ENCODE peak calls at places on chromosomes 13 and 19, in five cellular contexts. One of them, this sample, is unnamed.

GRCh38 chr19:54440641-54441040 is 8.4 kb upstream of the LENG8 start:
- DNase-seq in AG04450: no peak
- DNase-seq in SK-N-SH: no peak
- DNase-seq in PC-3: no peak
- DNase-seq in lower lobe of right lung: no peak
- DNase-seq in this sample: no peak

GRCh38 chr19:17944301-17944700 is 11.5 kb downstream of the CCDC124 start:
- DNase-seq in SK-N-SH: no peak
- DNase-seq in lower lobe of right lung: no peak
- DNase-seq in AG04450: peak
- DNase-seq in PC-3: peak
- DNase-seq in this sample: no peak

GRCh38 chr19:42370068-42370520 is 20.0 kb downstream of the CNFN start:
- DNase-seq in lower lobe of right lung: no peak
- DNase-seq in PC-3: no peak
- DNase-seq in SK-N-SH: no peak
- DNase-seq in AG04450: no peak
- DNase-seq in this sample: no peak

GRCh38 chr13:23923031-23923430 is 25.7 kb upstream of the C1QTNF9B start:
- DNase-seq in PC-3: no peak
- DNase-seq in AG04450: no peak
- DNase-seq in lower lobe of right lung: no peak
- DNase-seq in SK-N-SH: no peak
- DNase-seq in this sample: no peak

GRCh38 chr13:47135800-47136658 is 239.2 kb upstream of the HTR2A start:
- DNase-seq in AG04450: no peak
- DNase-seq in PC-3: no peak
- DNase-seq in SK-N-SH: no peak
- DNase-seq in lower lobe of right lung: no peak
- DNase-seq in this sample: no peak

GRCh38 chr19:11381535-11382369 is 2.4 kb downstream of the EPOR start:
- DNase-seq in lower lobe of right lung: peak
- DNase-seq in PC-3: peak
- DNase-seq in SK-N-SH: peak
- DNase-seq in AG04450: no peak
- DNase-seq in this sample: no peak

GRCh38 chr13:44869167-44869566 is 120.1 kb downstream of the NUFIP1 start:
- DNase-seq in lower lobe of right lung: no peak
- DNase-seq in SK-N-SH: no peak
- DNase-seq in AG04450: no peak
- DNase-seq in PC-3: no peak
- DNase-seq in this sample: no peak

GRCh38 chr19:17796013-17796837 is 1.3 kb downstream of the B3GNT3 start:
- DNase-seq in PC-3: peak
- DNase-seq in AG04450: no peak
- DNase-seq in lower lobe of right lung: no peak
- DNase-seq in SK-N-SH: no peak
- DNase-seq in this sample: no peak

GRCh38 chr13:113207890-113208423 is 512 bp downstream of the PCID2 start:
- DNase-seq in lower lobe of right lung: peak
- DNase-seq in PC-3: peak
- DNase-seq in AG04450: no peak
- DNase-seq in SK-N-SH: no peak
- DNase-seq in this sample: no peak

GRCh38 chr13:92362717-92363116 is 863.9 kb upstream of the GPC6 start:
- DNase-seq in lower lobe of right lung: no peak
- DNase-seq in AG04450: no peak
- DNase-seq in SK-N-SH: no peak
- DNase-seq in PC-3: no peak
- DNase-seq in this sample: no peak

GRCh38 chr13:42073683-42074082 is 25.2 kb downstream of the DGKH start:
- DNase-seq in AG04450: no peak
- DNase-seq in PC-3: no peak
- DNase-seq in SK-N-SH: no peak
- DNase-seq in lower lobe of right lung: no peak
- DNase-seq in this sample: no peak

GRCh38 chr19:927044-927706 is 1.3 kb downstream of the ARID3A start:
- DNase-seq in AG04450: no peak
- DNase-seq in lower lobe of right lung: peak
- DNase-seq in PC-3: no peak
- DNase-seq in SK-N-SH: peak
- DNase-seq in this sample: no peak
- H3K27ac ChIP-seq in AG04450: no peak
- H3K27ac ChIP-seq in lower lobe of right lung: peak
- H3K27ac ChIP-seq in PC-3: no peak
- H3K27ac ChIP-seq in SK-N-SH: no peak
- H3K27ac ChIP-seq in this sample: peak

DNA sequence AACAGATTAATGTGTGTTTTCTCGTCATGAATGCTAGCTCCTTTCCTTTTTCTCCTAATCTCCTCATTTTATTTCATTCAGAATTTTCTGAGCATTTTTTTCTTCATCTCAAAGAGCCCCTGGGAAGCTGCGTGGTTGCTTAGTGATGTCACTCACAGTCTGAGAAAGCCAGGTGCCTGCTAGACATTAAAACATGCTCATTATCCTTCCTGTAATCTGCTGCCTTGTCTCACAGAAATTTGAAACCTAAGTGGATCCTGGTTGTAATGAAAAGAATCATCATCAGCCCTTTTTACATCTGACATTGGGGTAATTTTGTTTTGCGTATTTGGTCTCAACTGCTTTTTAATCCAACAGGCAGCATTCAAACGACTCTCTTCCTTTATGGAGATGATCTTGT is 108.2 kb upstream of the RNF113B start:
- DNase-seq in PC-3: no peak
- DNase-seq in SK-N-SH: peak
- DNase-seq in AG04450: no peak
- DNase-seq in lower lobe of right lung: no peak
- DNase-seq in this sample: no peak
- H3K27ac ChIP-seq in PC-3: no peak
- H3K27ac ChIP-seq in SK-N-SH: no peak
- H3K27ac ChIP-seq in AG04450: no peak
- H3K27ac ChIP-seq in lower lobe of right lung: no peak
- H3K27ac ChIP-seq in this sample: no peak

GRCh38 chr13:73465629-73465974 is 406.8 kb downstream of the KLF5 start:
- DNase-seq in AG04450: no peak
- DNase-seq in lower lobe of right lung: no peak
- DNase-seq in SK-N-SH: no peak
- DNase-seq in PC-3: peak
- DNase-seq in this sample: no peak
- H3K27ac ChIP-seq in AG04450: no peak
- H3K27ac ChIP-seq in lower lobe of right lung: no peak
- H3K27ac ChIP-seq in SK-N-SH: no peak
- H3K27ac ChIP-seq in PC-3: peak
- H3K27ac ChIP-seq in this sample: no peak

DNA sequence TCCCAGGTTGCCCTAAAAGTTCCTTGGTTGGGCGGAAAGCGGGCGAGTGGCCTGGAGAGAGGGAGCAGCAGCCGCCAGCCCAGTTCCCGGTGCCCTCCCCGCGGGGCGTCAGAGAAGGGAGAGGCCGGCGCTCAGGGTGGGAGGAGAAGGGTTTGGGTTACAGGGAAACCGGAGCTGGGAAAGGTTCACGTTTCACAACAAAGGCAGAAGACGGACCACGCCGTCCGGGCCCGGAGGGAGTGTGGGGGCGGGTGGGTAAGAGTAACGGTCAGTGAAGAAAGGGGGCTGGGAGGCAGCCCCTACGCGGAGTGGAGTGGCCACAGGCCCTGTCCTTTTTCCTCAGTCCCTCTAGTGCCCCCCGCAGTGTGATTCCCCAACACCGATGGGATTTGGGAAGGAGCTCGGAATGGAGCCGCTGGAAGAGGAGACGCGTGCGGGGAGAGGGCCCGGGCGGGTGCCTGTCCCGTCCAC is 1.6 kb downstream of the SIX5 start:
- DNase-seq in PC-3: peak
- DNase-seq in lower lobe of right lung: peak
- DNase-seq in SK-N-SH: no peak
- DNase-seq in AG04450: peak
- DNase-seq in this sample: no peak
- H3K27ac ChIP-seq in PC-3: peak
- H3K27ac ChIP-seq in lower lobe of right lung: peak
- H3K27ac ChIP-seq in SK-N-SH: peak
- H3K27ac ChIP-seq in AG04450: peak
- H3K27ac ChIP-seq in this sample: peak

DNA sequence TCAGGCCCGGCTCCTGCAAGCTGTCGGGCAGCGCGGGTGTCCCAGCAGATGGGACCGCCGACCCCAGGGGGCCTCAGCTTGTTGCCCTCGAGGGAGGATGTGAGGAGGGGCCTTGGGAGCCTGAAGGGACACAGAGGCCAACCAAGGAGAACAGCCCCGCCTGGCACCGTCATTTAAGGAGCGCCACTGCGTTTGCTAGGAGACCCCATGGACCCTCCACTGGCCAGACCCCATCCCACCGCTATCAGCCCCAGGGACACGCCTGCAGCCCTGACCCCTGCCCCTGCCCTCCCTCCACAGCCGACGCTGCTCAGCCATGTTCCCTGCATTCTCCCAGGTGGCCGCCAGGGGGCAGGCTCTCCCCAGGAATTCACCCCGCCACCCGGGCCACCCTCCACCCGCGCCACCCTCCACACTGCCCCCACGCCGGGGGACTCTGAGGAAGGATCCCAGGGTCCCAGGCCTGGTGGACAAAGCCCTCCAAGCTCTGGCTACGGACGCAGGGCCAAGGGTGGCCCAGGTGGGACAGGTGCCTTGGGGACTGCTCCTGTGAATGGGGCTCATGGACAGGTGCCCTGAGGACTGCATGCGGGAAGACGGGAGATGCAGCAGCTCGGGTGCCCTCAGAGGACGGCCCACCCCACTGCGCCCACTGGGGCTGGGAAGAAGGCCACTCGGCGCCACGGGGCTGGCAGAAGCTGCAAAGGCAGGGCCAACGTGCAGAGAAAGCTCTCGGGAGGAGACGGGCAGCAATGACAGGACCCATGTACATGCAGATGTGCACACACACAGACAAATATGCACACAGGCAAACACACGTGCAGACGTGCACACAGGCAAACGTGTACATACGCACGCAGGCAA is 34.4 kb downstream of the PIP5K1C start:
- DNase-seq in lower lobe of right lung: peak
- DNase-seq in AG04450: no peak
- DNase-seq in PC-3: peak
- DNase-seq in SK-N-SH: peak
- DNase-seq in this sample: peak
- H3K27ac ChIP-seq in lower lobe of right lung: no peak
- H3K27ac ChIP-seq in AG04450: no peak
- H3K27ac ChIP-seq in PC-3: no peak
- H3K27ac ChIP-seq in SK-N-SH: no peak
- H3K27ac ChIP-seq in this sample: peak

GRCh38 chr13:79811170-79811569 is 330.2 kb downstream of the NDFIP2 start:
- DNase-seq in SK-N-SH: no peak
- DNase-seq in PC-3: no peak
- DNase-seq in AG04450: no peak
- DNase-seq in lower lobe of right lung: no peak
- DNase-seq in this sample: no peak

GRCh38 chr13:79808475-79808874 is 327.5 kb downstream of the NDFIP2 start:
- DNase-seq in SK-N-SH: no peak
- DNase-seq in lower lobe of right lung: no peak
- DNase-seq in AG04450: no peak
- DNase-seq in PC-3: no peak
- DNase-seq in this sample: no peak

GRCh38 chr13:79812070-79812850 is 331.3 kb downstream of the NDFIP2 start:
- DNase-seq in PC-3: no peak
- DNase-seq in AG04450: no peak
- DNase-seq in SK-N-SH: no peak
- DNase-seq in lower lobe of right lung: no peak
- DNase-seq in this sample: no peak

GRCh38 chr13:79810671-79811070 is 329.7 kb downstream of the NDFIP2 start:
- DNase-seq in SK-N-SH: no peak
- DNase-seq in lower lobe of right lung: no peak
- DNase-seq in PC-3: peak
- DNase-seq in AG04450: peak
- DNase-seq in this sample: no peak

GRCh38 chr13:79810018-79810417 is 329.1 kb downstream of the NDFIP2 start:
- DNase-seq in PC-3: no peak
- DNase-seq in SK-N-SH: no peak
- DNase-seq in lower lobe of right lung: no peak
- DNase-seq in AG04450: no peak
- DNase-seq in this sample: no peak
- H3K27ac ChIP-seq in PC-3: no peak
- H3K27ac ChIP-seq in SK-N-SH: no peak
- H3K27ac ChIP-seq in lower lobe of right lung: no peak
- H3K27ac ChIP-seq in AG04450: no peak
- H3K27ac ChIP-seq in this sample: no peak

This sample was measured in dorsolateral prefrontal cortex.